ENCODE peak calls at places on chromosomes 3 and 15, in six cellular contexts. W is GM12865, P is endothelial cell, T is mesothelial cell of epicardium, A is B cell, Z is GM13976. Q is an unnamed sample.
A peak's percentile ranks its signal among the peaks of the same experiment; 100 is the strongest.

GRCh38 chr3:29627136-29628117 is 346.6 kb downstream of the RBMS3 start:
- DNase-seq in W (no peak), P (no peak), T (no peak), A (no peak), Z (no peak), Q (no peak)

GRCh38 chr15:36390491-36390890 is 188.9 kb upstream of the CDIN1 start:
- DNase-seq in W (no peak), P (no peak), T (no peak), A (no peak), Z (no peak), Q (no peak)

GRCh38 chr3:117695321-117695720 is 985.7 kb downstream of the TUSC7 start:
- DNase-seq in W (no peak), P (no peak), T (no peak), A (no peak), Z (no peak), Q (no peak)

GRCh38 chr3:23804441-23805227 is 1.1 kb upstream of the UBE2E1 start:
- DNase-seq in W (no peak), P (no peak), T (no peak), A (no peak), Z (no peak), Q (no peak)

GRCh38 chr3:174438501-174439156 is 420.5 kb upstream of the NAALADL2 start:
- DNase-seq in W (no peak), P (no peak), T (no peak), A (no peak), Z (no peak), Q (no peak)

GRCh38 chr3:133573054-133573628 is 345 bp upstream of the CDV3 start:
- DNase-seq in W (peak; percentile 100), P (peak; percentile 99), T (peak; percentile 100), A (peak; percentile 83), Z (peak; percentile 92), Q (peak; percentile 99)

GRCh38 chr3:10263549-10264363 is 15.5 kb downstream of the TATDN2 start:
- DNase-seq in W (peak; percentile 45), P (peak; percentile 59), T (peak; percentile 53), A (peak; percentile 57), Z (no peak), Q (no peak)

GRCh38 chr3:29465836-29466235 is 185.0 kb downstream of the RBMS3 start:
- DNase-seq in W (no peak), P (no peak), T (no peak), A (no peak), Z (no peak), Q (no peak)

GRCh38 chr3:122395582-122395981 is 11.6 kb downstream of the FAM162A start:
- DNase-seq in W (no peak), P (no peak), T (no peak), A (no peak), Z (no peak), Q (no peak)

GRCh38 chr3:18902081-18902793 is 246.1 kb upstream of the KCNH8 start:
- DNase-seq in W (no peak), P (no peak), T (no peak), A (no peak), Z (no peak), Q (no peak)

GRCh38 chr15:77094397-77095030 is 23.6 kb upstream of the TSPAN3 start:
- DNase-seq in W (no peak), P (no peak), T (no peak), A (no peak), Z (no peak), Q (no peak)

GRCh38 chr15:62840518-62841268 is 201.9 kb upstream of the TPM1 start:
- DNase-seq in W (no peak), P (no peak), T (no peak), A (no peak), Z (no peak), Q (no peak)

GRCh38 chr15:39172380-39173281 is 408.2 kb upstream of the THBS1 start:
- DNase-seq in W (peak; percentile 66), P (no peak), T (no peak), A (no peak), Z (no peak), Q (no peak)

GRCh38 chr3:130354430-130354829 is 9.0 kb downstream of the COL6A5 start:
- DNase-seq in W (no peak), P (no peak), T (no peak), A (no peak), Z (no peak), Q (no peak)

DNA sequence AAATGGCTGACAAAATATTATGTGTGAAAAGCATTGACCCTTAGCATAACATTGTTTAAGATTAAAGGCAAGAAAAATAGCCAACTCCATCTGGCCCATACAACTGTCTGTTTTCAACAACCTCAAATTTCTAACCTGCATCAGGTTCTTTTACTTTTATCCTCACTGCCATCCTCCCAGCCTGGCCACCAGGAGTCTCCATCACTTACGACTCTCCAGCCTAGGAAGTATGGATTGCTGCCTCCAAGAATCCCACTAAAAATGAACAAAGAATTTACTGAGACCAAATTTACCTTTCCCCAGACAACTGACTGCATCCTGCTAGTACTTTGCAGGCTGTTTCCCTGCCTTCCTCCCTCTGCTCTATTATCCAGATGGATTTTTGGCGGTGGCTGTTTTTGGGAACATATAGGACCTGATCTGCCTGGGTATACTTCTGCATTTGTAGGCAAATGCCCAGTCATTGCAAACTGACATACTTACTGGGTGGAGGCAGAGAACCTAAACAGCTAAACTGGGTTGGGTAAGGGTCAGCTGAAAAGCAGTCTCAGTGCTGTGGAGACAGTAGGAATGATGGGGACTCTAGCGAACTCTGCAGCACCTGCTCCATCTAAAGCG is 144.2 kb downstream of the GHSR start:
- DNase-seq in W (no peak), P (no peak), T (no peak), A (no peak), Z (no peak), Q (no peak)
- TF ChIP-seq CTCF in W (no peak), P (no peak), T (no peak), A (no peak), Z (no peak), Q (no peak)

DNA sequence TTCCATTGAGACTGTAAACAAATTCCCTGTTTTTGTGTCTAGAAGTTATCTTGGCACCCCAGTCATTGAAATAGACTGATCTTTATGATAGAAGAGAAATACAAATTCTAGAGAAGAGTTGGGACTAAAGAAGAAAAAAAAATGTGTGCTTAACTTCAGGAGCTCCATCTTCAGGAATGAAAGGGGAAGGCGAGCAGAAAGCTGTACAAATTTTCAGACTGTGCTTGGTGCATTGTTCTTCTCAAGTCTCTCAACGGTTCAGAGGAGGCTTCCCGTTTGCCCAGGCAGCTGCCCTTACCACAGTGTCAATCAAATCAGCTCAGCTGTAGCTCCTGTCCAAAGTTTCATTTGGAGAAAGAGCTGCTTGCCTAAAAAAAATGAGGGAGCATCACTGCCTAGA is 41.7 kb downstream of the OXSM start:
- DNase-seq in W (peak; percentile 29), P (peak; percentile 27), T (no peak), A (no peak), Z (no peak), Q (no peak)
- TF ChIP-seq CTCF in W (peak; percentile 11), P (peak; percentile 27), T (no peak), A (no peak), Z (peak; percentile 37), Q (no peak)

GRCh38 chr15:72156928-72157327 is 38.7 kb downstream of the SENP8 start:
- DNase-seq in W (no peak), P (no peak), T (no peak), A (no peak), Z (no peak), Q (no peak)
- TF ChIP-seq CTCF in W (no peak), P (no peak), T (no peak), A (no peak), Z (no peak), Q (no peak)

GRCh38 chr3:46675843-46676567 is 17.5 kb downstream of the ALS2CL start:
- DNase-seq in W (no peak), P (no peak), T (no peak), A (no peak), Z (no peak), Q (no peak)

GRCh38 chr3:46672349-46672695 is 21.2 kb downstream of the ALS2CL start:
- DNase-seq in W (no peak), P (no peak), T (no peak), A (no peak), Z (no peak), Q (no peak)

GRCh38 chr3:46675426-46675825 is 18.1 kb downstream of the ALS2CL start:
- DNase-seq in W (no peak), P (no peak), T (no peak), A (peak; percentile 24), Z (no peak), Q (peak; percentile 26)

GRCh38 chr3:46673151-46674030 is 20.1 kb downstream of the ALS2CL start:
- DNase-seq in W (no peak), P (no peak), T (no peak), A (peak; percentile 11), Z (no peak), Q (peak; percentile 47)

DNA sequence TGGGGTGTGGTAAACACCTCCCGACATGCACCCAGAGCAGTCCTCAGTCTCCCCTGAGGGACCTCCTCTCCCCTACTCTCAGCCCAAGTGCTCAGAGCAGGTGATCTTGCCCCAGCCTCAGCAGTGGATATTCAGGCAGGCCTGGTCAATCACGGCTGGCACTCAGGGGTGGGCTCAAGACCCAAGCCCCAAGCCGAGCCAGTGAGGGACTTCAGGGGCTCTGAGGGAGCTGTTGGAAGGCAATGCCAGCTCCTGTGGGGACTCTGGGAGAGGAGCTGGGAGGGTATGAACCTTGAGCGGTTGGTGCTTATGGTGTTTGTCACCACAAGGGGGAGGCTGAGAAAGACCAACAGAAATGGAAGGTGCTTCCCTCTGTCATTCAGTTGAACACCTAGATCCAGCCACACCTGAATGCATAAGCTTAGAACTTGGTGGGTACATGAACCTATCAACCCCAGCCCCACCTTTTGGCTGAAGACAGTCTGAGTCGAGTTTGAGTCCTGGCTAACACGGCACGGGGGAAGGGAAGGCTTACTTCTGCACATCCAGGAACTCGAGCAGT is 19.4 kb downstream of the ALS2CL start:
- DNase-seq in W (no peak), P (no peak), T (no peak), A (peak; percentile 13), Z (no peak), Q (no peak)
- TF ChIP-seq CTCF in W (no peak), P (peak; percentile 16), T (no peak), A (no peak), Z (no peak), Q (peak; percentile 6)

GRCh38 chr15:82625136-82625535 is 22.0 kb downstream of the CPEB1 start:
- DNase-seq in W (no peak), P (no peak), T (no peak), A (no peak), Z (no peak), Q (no peak)

GRCh38 chr15:82624008-82624407 is 23.2 kb downstream of the CPEB1 start:
- DNase-seq in W (no peak), P (no peak), T (no peak), A (no peak), Z (no peak), Q (no peak)

GRCh38 chr15:82624438-82624837 is 22.7 kb downstream of the CPEB1 start:
- DNase-seq in W (no peak), P (no peak), T (no peak), A (no peak), Z (no peak), Q (no peak)

DNA sequence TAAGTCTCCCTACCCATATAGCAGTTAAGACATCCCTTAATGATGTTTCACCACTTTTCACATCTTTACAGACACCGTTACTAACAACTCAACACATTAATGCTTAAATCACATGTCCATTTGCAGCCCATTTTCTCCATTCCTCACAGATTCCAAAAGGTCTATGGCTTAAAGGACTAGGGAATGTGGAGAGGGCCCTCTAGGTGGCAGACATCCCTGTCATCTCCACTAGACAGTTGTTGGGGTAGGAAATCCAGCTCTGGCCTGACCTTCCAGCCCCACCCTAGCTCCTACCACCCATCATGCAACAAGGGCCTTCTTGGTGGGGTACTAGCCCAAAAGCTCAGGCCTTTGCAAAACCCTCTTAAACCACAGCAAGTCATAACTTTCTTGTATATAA is 25.2 kb downstream of the CPEB1 start:
- DNase-seq in W (no peak), P (no peak), T (no peak), A (no peak), Z (no peak), Q (no peak)
- TF ChIP-seq CTCF in W (no peak), P (no peak), T (no peak), A (no peak), Z (no peak), Q (no peak)

GRCh38 chr15:59691194-59691805 is 2.2 kb upstream of the BNIP2 start:
- DNase-seq in W (peak; percentile 65), P (peak; percentile 23), T (no peak), A (peak; percentile 20), Z (peak; percentile 51), Q (no peak)
- TF ChIP-seq CTCF in W (peak; percentile 50), P (peak; percentile 75), T (peak; percentile 65), A (peak; percentile 73), Z (peak; percentile 57), Q (peak; percentile 32)